ENCODE peak calls at places on chromosomes 6 and 20, in eight cellular contexts. H is heart right ventricle; R is PC-9; D is CD8-positive, alpha-beta T cell; I is caudate nucleus; T is tibial nerve; M is tibial artery; U is HL-60. C is an unnamed sample.

GRCh38 chr6:132716238-132716637 is 2.4 kb upstream of the VNN1 start:
- DNase-seq in U (no peak), H (no peak), M (no peak), R (no peak), D (no peak), I (no peak), T (no peak), C (no peak)

GRCh38 chr20:12911372-12911771 is 97.4 kb upstream of the SPTLC3 start:
- DNase-seq in M (no peak), D (no peak), U (no peak), R (no peak), T (no peak), I (no peak), H (no peak), C (no peak)

GRCh38 chr6:151617539-151617938 is 123.7 kb downstream of the CCDC170 start:
- DNase-seq in T (no peak), I (no peak), M (no peak), R (no peak), H (no peak), U (no peak), D (no peak), C (no peak)

GRCh38 chr20:34040300-34041015 is 46.7 kb downstream of the RALY start:
- DNase-seq in H (no peak), U (no peak), R (no peak), D (no peak), I (no peak), M (no peak), T (no peak), C (no peak)

GRCh38 chr20:43938932-43939761 is 24.5 kb downstream of the TOX2 start:
- DNase-seq in U (peak), T (peak), H (no peak), M (peak), R (peak), D (no peak), I (no peak), C (peak)

GRCh38 chr20:46438156-46438750 is 31.8 kb upstream of the ELMO2 start:
- DNase-seq in I (peak), T (no peak), D (no peak), R (peak), H (no peak), M (no peak), U (no peak), C (no peak)

GRCh38 chr20:10511166-10511506 is 76.0 kb downstream of the SLX4IP start:
- DNase-seq in U (no peak), H (no peak), R (no peak), M (no peak), D (no peak), I (no peak), T (no peak), C (no peak)

GRCh38 chr20:48949304-48950170 is 28.0 kb downstream of the ARFGEF2 start:
- DNase-seq in T (no peak), U (no peak), H (no peak), D (no peak), I (no peak), M (no peak), R (no peak), C (no peak)

GRCh38 chr6:37680668-37681067 is 17.0 kb downstream of the MDGA1 start:
- DNase-seq in H (peak), T (no peak), U (no peak), M (no peak), I (peak), R (no peak), D (no peak), C (no peak)

GRCh38 chr6:130324657-130325056 is 41.2 kb upstream of the TMEM200A start:
- DNase-seq in I (no peak), D (no peak), R (no peak), T (no peak), M (no peak), H (no peak), U (no peak), C (no peak)

GRCh38 chr6:27332692-27333641 is 20.9 kb upstream of the POM121L2 start:
- DNase-seq in I (peak), D (no peak), M (no peak), T (no peak), U (no peak), H (no peak), R (peak), C (peak)

GRCh38 chr6:54441687-54442248 is 133.5 kb downstream of the TINAG start:
- DNase-seq in M (no peak), I (no peak), H (no peak), D (no peak), R (no peak), U (no peak), T (no peak), C (no peak)

GRCh38 chr20:1688886-1689538 is 31.4 kb upstream of the SIRPG start:
- DNase-seq in H (no peak), T (no peak), D (no peak), R (no peak), M (no peak), I (no peak), U (no peak), C (no peak)

GRCh38 chr6:106462923-106463557 is 102.5 kb downstream of the CRYBG1 start:
- DNase-seq in T (no peak), M (no peak), I (no peak), D (no peak), H (no peak), U (no peak), R (no peak), C (no peak)

GRCh38 chr20:56373942-56374341 is 15.2 kb downstream of the FAM210B start:
- DNase-seq in U (peak), D (no peak), M (no peak), I (no peak), R (no peak), T (no peak), H (no peak), C (no peak)

GRCh38 chr6:35731414-35731735 is 5.5 kb upstream of the ARMC12 start:
- DNase-seq in H (peak), I (peak), T (peak), D (peak), R (peak), U (peak), M (peak), C (no peak)

GRCh38 chr6:11333292-11333849 is 100.9 kb upstream of the NEDD9 start:
- DNase-seq in U (no peak), M (no peak), I (no peak), D (no peak), H (no peak), R (no peak), T (no peak), C (no peak)

GRCh38 chr6:52929321-52930164 is 20.0 kb upstream of the GSTA3 start:
- DNase-seq in H (no peak), I (no peak), M (no peak), U (no peak), D (no peak), T (no peak), R (peak), C (peak)

GRCh38 chr6:128672023-128672422 is 151.6 kb upstream of the PTPRK start:
- DNase-seq in D (no peak), H (no peak), R (no peak), I (no peak), M (no peak), U (no peak), T (no peak), C (no peak)

GRCh38 chr20:47677314-47678129 is 107.8 kb downstream of the SULF2 start:
- DNase-seq in H (peak), T (no peak), M (no peak), U (peak), I (peak), R (peak), D (peak), C (peak)

GRCh38 chr6:39287601-39288000 is 26.6 kb downstream of the KCNK17 start:
- DNase-seq in U (no peak), D (no peak), T (no peak), H (no peak), R (no peak), M (no peak), I (no peak), C (no peak)

GRCh38 chr6:131063764-131064272 is 773 bp upstream of the EPB41L2 start:
- DNase-seq in D (no peak), I (no peak), T (no peak), H (no peak), U (no peak), R (no peak), M (no peak), C (no peak)

GRCh38 chr6:101666256-101666655 is 272.7 kb downstream of the GRIK2 start:
- DNase-seq in T (no peak), R (peak), I (no peak), U (no peak), H (no peak), M (no peak), D (no peak), C (peak)

GRCh38 chr20:25394276-25394675 is 3.6 kb upstream of the ABHD12 start:
- DNase-seq in I (no peak), T (no peak), D (no peak), H (no peak), U (no peak), M (no peak), R (no peak), C (no peak)

GRCh38 chr20:3084986-3085360 is 449 bp upstream of the AVP start:
- DNase-seq in T (no peak), H (no peak), I (no peak), U (no peak), M (no peak), D (no peak), R (no peak), C (no peak)

GRCh38 chr20:15596220-15596875 is 976.9 kb downstream of the KIF16B start:
- DNase-seq in D (no peak), T (no peak), H (no peak), R (no peak), U (no peak), I (no peak), M (no peak), C (no peak)

GRCh38 chr20:15597306-15597705 is 975.9 kb downstream of the KIF16B start:
- DNase-seq in U (no peak), D (no peak), H (no peak), T (no peak), R (no peak), M (no peak), I (no peak), C (no peak)

GRCh38 chr20:15594296-15594695 is 979.0 kb downstream of the KIF16B start:
- DNase-seq in D (no peak), M (no peak), T (no peak), U (no peak), R (no peak), H (no peak), I (no peak), C (no peak)

GRCh38 chr20:15593061-15593460 is 980.2 kb downstream of the KIF16B start:
- DNase-seq in T (no peak), M (no peak), I (no peak), R (no peak), H (no peak), D (no peak), U (no peak), C (no peak)
- H3K27ac ChIP-seq in T (no peak), M (no peak), I (no peak), R (no peak), H (no peak), D (no peak), U (no peak), C (no peak)

GRCh38 chr6:3418521-3419060 is 38.3 kb downstream of the SLC22A23 start:
- DNase-seq in H (no peak), T (no peak), R (peak), I (no peak), D (no peak), U (no peak), M (no peak), C (no peak)
- H3K27ac ChIP-seq in H (no peak), T (no peak), R (peak), I (no peak), D (no peak), U (no peak), M (no peak), C (no peak)

GRCh38 chr6:29887819-29888581 is 54.3 kb upstream of the HLA-A start:
- DNase-seq in U (peak), T (peak), M (peak), D (peak), H (peak), I (peak), R (peak), C (peak)

GRCh38 chr6:29887330-29887818 is 55.0 kb upstream of the HLA-A start:
- DNase-seq in I (peak), H (peak), T (no peak), R (peak), D (peak), M (peak), U (no peak), C (no peak)

GRCh38 chr6:29884261-29884660 is 56.6 kb downstream of the HLA-G start:
- DNase-seq in T (no peak), U (no peak), H (no peak), I (no peak), R (no peak), M (no peak), D (no peak), C (no peak)

DNA sequence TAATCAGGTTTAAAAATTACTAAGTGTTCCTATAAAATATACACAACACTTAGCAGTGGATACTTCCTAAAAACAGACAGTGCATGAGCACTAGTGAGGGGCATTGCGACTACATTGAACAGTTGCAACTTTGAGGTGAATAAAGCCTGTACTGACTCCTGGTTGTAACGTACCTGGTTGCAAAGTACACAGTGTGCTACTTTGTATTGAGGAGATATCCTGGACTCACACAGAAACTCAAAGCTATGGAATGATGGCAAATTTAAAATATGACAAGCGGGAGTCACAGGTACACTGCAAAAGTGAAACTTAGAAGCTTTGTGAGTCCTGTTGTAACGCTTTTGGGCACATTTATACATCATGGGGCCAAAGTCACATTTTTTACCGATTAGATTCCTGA is 55.6 kb upstream of the HLA-A start:
- DNase-seq in I (no peak), U (no peak), M (no peak), H (no peak), D (no peak), R (no peak), T (no peak), C (no peak)
- H3K27ac ChIP-seq in I (no peak), U (no peak), M (no peak), H (peak), D (no peak), R (no peak), T (peak), C (no peak)

GRCh38 chr6:5215799-5216198 is 45.0 kb downstream of the LYRM4 start:
- DNase-seq in H (no peak), T (no peak), U (no peak), R (no peak), I (no peak), D (no peak), M (no peak), C (no peak)
- H3K27ac ChIP-seq in H (no peak), T (no peak), U (no peak), R (no peak), I (no peak), D (no peak), M (no peak), C (peak)

DNA sequence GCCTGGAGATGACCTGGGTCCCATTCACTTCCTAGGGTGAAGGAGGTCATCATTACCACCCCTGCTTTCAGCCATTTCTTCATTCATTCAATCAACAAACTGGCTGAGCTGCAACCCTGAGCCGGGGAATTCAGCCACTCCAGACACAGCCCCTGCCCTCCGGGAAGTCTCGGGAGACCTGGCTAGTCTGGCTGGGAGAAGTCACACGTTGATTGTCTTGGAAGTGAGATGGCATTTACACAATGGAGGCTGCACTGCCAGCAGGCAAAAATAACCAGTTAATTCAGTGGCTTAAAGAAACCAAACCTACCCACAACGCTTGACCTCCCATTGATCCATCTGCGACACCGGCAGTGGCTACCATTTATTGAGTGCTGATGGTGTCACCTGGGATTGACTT is 2.0 kb upstream of the PMEPA1 start:
- DNase-seq in T (no peak), U (no peak), M (no peak), I (no peak), H (no peak), R (no peak), D (no peak), C (no peak)
- H3K27ac ChIP-seq in T (no peak), U (no peak), M (peak), I (no peak), H (no peak), R (no peak), D (no peak), C (no peak)

DNA sequence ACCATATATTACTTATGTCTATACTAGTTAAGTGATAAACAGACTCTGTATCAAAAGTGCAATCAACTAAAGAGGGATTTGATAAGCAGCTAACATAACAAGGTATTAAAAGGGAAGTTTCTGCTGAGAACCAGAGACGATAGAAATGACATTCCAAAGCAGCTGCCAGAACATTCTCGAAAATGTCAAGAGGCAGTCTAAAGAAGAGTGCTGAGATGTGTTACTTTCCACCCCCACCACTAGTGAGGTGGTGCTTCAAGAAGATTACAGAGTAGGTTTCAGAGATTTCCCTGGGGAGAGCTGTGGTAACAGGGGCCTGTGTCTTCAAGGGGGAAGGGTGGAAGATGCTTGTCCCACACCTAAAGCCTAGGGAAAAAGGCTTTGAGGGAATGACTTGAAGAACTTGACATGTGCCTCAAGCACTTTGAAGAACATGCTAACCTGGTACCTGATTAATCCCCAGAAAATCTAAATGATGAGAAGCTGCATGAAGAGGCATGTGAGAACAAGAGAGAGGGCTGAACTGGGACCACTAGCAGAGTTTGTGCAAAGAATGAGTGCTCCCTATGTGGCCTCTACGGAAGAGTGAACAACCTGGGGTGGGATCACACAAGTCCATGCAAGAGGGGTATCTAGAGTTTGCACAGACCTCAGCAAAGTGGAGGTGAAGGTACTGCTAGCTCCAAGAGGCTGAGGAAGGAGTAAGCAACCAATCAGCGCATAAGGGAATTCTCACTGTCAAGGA is 5.0 kb downstream of the FAM184A start:
- DNase-seq in R (no peak), T (no peak), I (no peak), H (no peak), U (no peak), M (no peak), D (no peak), C (no peak)
- H3K27ac ChIP-seq in R (no peak), T (no peak), I (no peak), H (no peak), U (no peak), M (no peak), D (no peak), C (no peak)

DNA sequence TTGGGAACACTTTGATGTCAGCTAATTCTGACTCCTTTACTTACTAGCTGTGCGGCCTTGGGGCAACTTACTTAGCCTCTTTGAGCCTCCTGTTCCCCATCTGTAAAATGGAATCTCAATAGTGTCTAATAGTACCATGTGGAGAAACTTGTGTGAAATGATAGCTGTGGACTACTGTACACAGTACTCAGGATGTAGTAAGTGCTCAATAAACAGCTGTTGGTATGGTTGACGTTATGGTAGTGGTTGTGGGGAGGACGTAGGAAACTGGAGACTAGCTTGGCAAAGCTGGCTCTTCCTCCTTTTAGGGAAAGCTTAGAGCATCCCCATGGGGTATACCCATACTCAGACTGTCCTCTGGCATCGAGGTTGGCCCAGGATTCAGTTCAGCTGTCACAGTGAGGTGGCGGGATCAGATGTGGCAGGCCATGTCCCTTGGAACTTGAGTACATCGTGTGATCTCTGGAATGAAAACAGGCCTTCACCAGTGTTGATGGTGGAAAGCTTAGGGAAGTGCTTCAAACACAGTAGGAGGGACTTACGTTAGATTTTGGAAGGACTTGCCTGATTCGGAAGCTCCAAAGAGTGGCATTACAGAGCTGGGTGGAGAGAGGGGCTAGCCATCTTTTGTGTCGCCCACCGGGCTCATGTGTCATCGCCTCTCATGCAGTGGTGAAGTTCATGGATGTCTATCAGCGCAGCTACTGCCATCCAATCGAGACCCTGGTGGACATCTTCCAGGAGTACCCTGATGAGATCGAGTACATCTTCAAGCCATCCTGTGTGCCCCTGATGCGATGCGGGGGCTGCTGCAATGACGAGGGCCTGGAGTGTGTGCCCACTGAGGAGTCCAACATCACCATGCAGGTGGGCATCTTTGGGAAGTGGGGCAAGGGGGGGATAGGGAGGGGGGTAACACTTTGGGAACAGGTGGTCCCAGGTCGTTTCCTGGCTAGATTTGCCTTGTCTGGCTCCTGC is 7.1 kb downstream of the VEGFA start:
- DNase-seq in H (no peak), M (no peak), I (no peak), D (no peak), T (no peak), U (no peak), R (no peak), C (no peak)
- H3K27ac ChIP-seq in H (peak), M (no peak), I (no peak), D (no peak), T (no peak), U (no peak), R (no peak), C (no peak)

GRCh38 chr6:116680880-116681672 is at the start of gene KPNA5:
- DNase-seq in R (peak), H (peak), I (peak), T (peak), U (peak), D (peak), M (peak), C (peak)
- H3K27ac ChIP-seq in R (peak), H (peak), I (peak), T (peak), U (peak), D (peak), M (peak), C (peak)

C was measured in SJSA1.